ENCODE peak calls at places on chromosomes 11 and 22, in seven cellular contexts. Q is IMR-90, R is H1, P is mesendoderm, C is H9, H is neuronal stem cell, K is trophoblast cell. S is an unnamed sample.

GRCh38 chr11:102552020-102552419 is 21.5 kb upstream of the MMP7 start:
- DNase-seq in Q (no peak), R (no peak), P (peak; percentile 35), C (no peak), H (no peak), K (no peak), S (no peak)

GRCh38 chr11:13003726-13004493 is 5.2 kb upstream of the RASSF10 start:
- DNase-seq in Q (no peak), R (no peak), P (no peak), C (no peak), H (no peak), K (no peak), S (no peak)

GRCh38 chr22:23836281-23836680 is 2.5 kb downstream of the DERL3 start:
- DNase-seq in Q (no peak), R (no peak), P (no peak), C (no peak), H (no peak), K (no peak), S (no peak)

GRCh38 chr11:10742460-10743208 is 8.4 kb upstream of the CTR9 start:
- DNase-seq in Q (peak; percentile 88), R (no peak), P (no peak), C (no peak), H (no peak), K (peak; percentile 65), S (peak; percentile 72)

GRCh38 chr11:14331476-14332136 is 27.4 kb downstream of the RRAS2 start:
- DNase-seq in Q (no peak), R (no peak), P (no peak), C (no peak), H (no peak), K (no peak), S (no peak)

GRCh38 chr22:46357711-46358505 is 22.4 kb downstream of the TRMU start:
- DNase-seq in Q (no peak), R (no peak), P (no peak), C (no peak), H (no peak), K (no peak), S (no peak)

GRCh38 chr11:110199184-110199981 is 97.0 kb downstream of the RDX start:
- DNase-seq in Q (peak; percentile 51), R (peak; percentile 37), P (no peak), C (no peak), H (no peak), K (no peak), S (peak; percentile 56)

GRCh38 chr11:40274017-40274416 is 1185.4 kb downstream of the LRRC4C start:
- DNase-seq in Q (peak; percentile 46), R (no peak), P (no peak), C (no peak), H (no peak), K (no peak), S (peak; percentile 86)

GRCh38 chr22:24789516-24789915 is 15.0 kb upstream of the PIWIL3 start:
- DNase-seq in Q (no peak), R (no peak), P (no peak), C (no peak), H (no peak), K (no peak), S (no peak)

GRCh38 chr11:28106351-28107043 is 1.5 kb downstream of the KIF18A start:
- DNase-seq in Q (no peak), R (no peak), P (no peak), C (no peak), H (no peak), K (no peak), S (peak; percentile 17)

GRCh38 chr22:40541300-40541699 is 95.2 kb downstream of the MRTFA start:
- DNase-seq in Q (no peak), R (no peak), P (no peak), C (no peak), H (no peak), K (no peak), S (no peak)

DNA sequence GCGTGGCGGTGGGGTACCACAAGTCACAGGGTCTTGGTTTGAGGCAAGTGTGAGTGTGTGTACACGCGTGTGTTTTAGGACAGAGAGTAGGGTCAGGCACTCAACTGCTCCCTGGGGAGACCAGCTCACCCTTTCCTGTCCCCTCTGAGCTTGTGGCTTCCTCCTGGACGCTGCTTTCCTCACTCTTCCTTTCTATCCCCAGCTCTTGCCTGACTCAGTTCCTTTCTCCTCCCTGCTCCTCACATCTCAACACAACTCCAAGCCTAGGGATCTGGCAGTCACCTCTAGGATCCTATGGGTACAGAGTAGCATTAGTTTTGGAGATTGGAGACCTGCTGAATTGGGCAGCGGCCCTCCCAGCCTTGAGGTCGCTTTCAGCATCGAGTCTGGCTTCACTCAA is 4.1 kb downstream of the CLCF1 start:
- DNase-seq in Q (no peak), R (no peak), P (no peak), C (no peak), H (no peak), K (no peak), S (no peak)
- H3K4me1 ChIP-seq in Q (peaks cover 53% of the 10 kb centered on the region), R (peaks cover 21% of the 10 kb centered on the region), P (peaks cover 6% of the 10 kb centered on the region), C (peaks cover 7% of the 10 kb centered on the region), H (peaks cover 21% of the 10 kb centered on the region), K (peaks cover 32% of the 10 kb centered on the region), S (peaks cover 58% of the 10 kb centered on the region)

GRCh38 chr22:45029501-45029900 is 19.7 kb upstream of the PHF21B start:
- DNase-seq in Q (no peak), R (no peak), P (no peak), C (no peak), H (no peak), K (no peak), S (no peak)

GRCh38 chr22:45034156-45034555 is 24.4 kb upstream of the PHF21B start:
- DNase-seq in Q (no peak), R (no peak), P (no peak), C (no peak), H (no peak), K (no peak), S (no peak)

GRCh38 chr22:45033136-45033535 is 23.3 kb upstream of the PHF21B start:
- DNase-seq in Q (no peak), R (no peak), P (no peak), C (no peak), H (no peak), K (no peak), S (no peak)

GRCh38 chr22:45034821-45035220 is 25.0 kb upstream of the PHF21B start:
- DNase-seq in Q (no peak), R (no peak), P (no peak), C (no peak), H (no peak), K (no peak), S (no peak)

GRCh38 chr22:45031629-45032403 is 22.0 kb upstream of the PHF21B start:
- DNase-seq in Q (no peak), R (no peak), P (peak; percentile 41), C (no peak), H (no peak), K (peak; percentile 83), S (no peak)
- H3K18ac ChIP-seq in Q (no peak overlapping the region), R (no peak overlapping the region), P (no peak overlapping the region), C (no peak overlapping the region), H (no peak overlapping the region), K (no peak overlapping the region), S (no peak overlapping the region)

GRCh38 chr11:937853-938261 is 12.2 kb downstream of the AP2A2 start:
- DNase-seq in Q (no peak), R (no peak), P (no peak), C (no peak), H (no peak), K (peak; percentile 49), S (no peak)
- H3K27ac ChIP-seq in Q (no peak overlapping the region), R (no peak overlapping the region), P (no peak overlapping the region), C (peak overlapping the region; percentile 25), H (no peak overlapping the region), K (no peak overlapping the region), S (no peak overlapping the region)

DNA sequence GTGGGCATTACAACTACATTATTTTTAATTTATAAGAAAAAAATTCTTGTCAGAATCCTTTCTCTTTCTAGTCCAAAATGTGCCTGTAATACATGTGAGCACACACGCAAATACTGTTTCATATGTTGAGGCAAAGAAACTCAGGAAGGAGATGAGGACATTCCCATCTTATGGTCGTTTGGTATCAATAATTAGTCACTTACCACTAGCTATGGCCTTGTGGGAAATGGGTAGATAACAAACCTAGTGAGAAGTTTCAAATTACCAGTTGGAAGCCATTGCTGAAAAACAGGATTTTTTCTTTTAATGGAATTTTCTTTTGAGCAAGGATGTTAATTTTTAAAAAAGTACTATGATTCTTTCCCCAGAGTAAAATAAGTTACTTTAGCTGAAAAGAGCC is 25.7 kb downstream of the AMOTL1 start:
- DNase-seq in Q (peak; percentile 81), R (no peak), P (no peak), C (no peak), H (no peak), K (no peak), S (peak; percentile 68)
- H3K4me1 ChIP-seq in Q (peaks cover 37% of the 10 kb centered on the region), R (no peaks in the 10 kb centered on the region), P (peaks cover 9% of the 10 kb centered on the region), C (no peaks in the 10 kb centered on the region), H (no peaks in the 10 kb centered on the region), K (peaks cover 12% of the 10 kb centered on the region), S (peaks cover 19% of the 10 kb centered on the region)

GRCh38 chr11:122391049-122391448 is 264.5 kb upstream of the UBASH3B start:
- DNase-seq in Q (no peak), R (no peak), P (no peak), C (no peak), H (no peak), K (no peak), S (no peak)

GRCh38 chr11:122395282-122395681 is 260.2 kb upstream of the UBASH3B start:
- DNase-seq in Q (no peak), R (no peak), P (no peak), C (no peak), H (no peak), K (no peak), S (no peak)

GRCh38 chr11:122394326-122394725 is 261.2 kb upstream of the UBASH3B start:
- DNase-seq in Q (no peak), R (no peak), P (no peak), C (no peak), H (peak; percentile 21), K (no peak), S (no peak)

GRCh38 chr11:122393209-122393850 is 262.2 kb upstream of the UBASH3B start:
- DNase-seq in Q (no peak), R (no peak), P (no peak), C (no peak), H (no peak), K (no peak), S (no peak)

DNA sequence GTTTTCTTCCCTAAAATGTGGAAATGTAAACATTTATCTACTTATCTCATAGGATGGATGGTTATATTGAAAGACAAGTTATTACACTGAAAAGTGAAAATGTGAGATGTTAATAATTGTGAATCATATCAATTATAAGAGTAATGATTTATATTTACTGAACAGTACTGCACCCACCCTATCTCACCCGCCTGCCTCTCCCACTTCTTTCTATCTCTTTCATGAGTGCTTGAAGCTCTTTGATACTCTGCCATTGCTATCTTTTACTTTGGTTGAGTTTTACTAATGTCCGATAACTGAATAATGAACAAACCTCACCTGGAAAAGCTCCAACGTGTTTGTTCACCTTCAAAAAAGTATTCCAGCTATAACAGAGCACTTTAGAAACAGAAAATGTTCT is 263.0 kb upstream of the UBASH3B start:
- DNase-seq in Q (no peak), R (no peak), P (no peak), C (no peak), H (no peak), K (no peak), S (no peak)
- H3K18ac ChIP-seq in Q (no peak overlapping the region), R (no peak overlapping the region), P (no peak overlapping the region), C (no peak overlapping the region), H (no peak overlapping the region), K (no peak overlapping the region), S (no peak overlapping the region)

DNA sequence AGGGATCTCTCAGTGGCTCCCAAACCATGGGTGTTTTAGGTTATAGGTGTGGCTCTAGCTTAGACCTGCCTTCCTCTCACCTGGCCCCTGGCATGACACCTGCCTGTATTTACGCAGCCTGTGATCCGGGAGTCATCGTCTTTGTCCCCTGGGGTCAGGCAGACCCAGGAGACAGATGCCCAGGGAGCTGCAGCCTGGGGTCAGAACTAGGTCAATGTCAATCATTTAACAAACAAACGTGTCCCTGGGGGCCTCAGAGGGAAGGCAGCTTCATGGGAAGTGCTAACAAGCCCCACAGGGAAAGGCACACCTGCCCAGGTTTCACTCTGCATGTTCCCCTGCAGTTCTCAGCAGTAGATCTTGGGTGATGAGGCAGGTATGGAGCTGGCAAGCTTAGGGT is 12.0 kb downstream of the BACE1-AS start:
- DNase-seq in Q (no peak), R (no peak), P (no peak), C (no peak), H (no peak), K (no peak), S (no peak)
- H3K27ac ChIP-seq in Q (no peak overlapping the region), R (no peak overlapping the region), P (no peak overlapping the region), C (no peak overlapping the region), H (no peak overlapping the region), K (no peak overlapping the region), S (no peak overlapping the region)

S was measured in mesenchymal stem cell.